ENCODE peak calls at places on chromosomes 12 and 14, in four cellular contexts. One of them, this sample, is unnamed.

GRCh38 chr12:49609059-49609874 is 3.8 kb upstream of the FAM186B start:
- DNase-seq in K562: no peak
- DNase-seq in GM12878: no peak
- DNase-seq in HepG2: no peak
- DNase-seq in this sample: no peak

GRCh38 chr12:129959889-129960288 is 56.1 kb upstream of the TMEM132D start:
- DNase-seq in GM12878: no peak
- DNase-seq in HepG2: no peak
- DNase-seq in K562: no peak
- DNase-seq in this sample: no peak

GRCh38 chr12:46343122-46343852 is 29.3 kb downstream of the SLC38A2 start:
- DNase-seq in HepG2: no peak
- DNase-seq in GM12878: no peak
- DNase-seq in K562: no peak
- DNase-seq in this sample: no peak

GRCh38 chr14:99125113-99125512 is 146.9 kb downstream of the BCL11B start:
- DNase-seq in K562: no peak
- DNase-seq in HepG2: no peak
- DNase-seq in GM12878: no peak
- DNase-seq in this sample: no peak

GRCh38 chr12:110345176-110345651 is 58.3 kb downstream of the ANAPC7 start:
- DNase-seq in HepG2: peak; percentile 97
- DNase-seq in GM12878: no peak
- DNase-seq in K562: no peak
- DNase-seq in this sample: no peak

GRCh38 chr12:116937640-116938039 is 26.9 kb downstream of the FBXW8 start:
- DNase-seq in GM12878: no peak
- DNase-seq in K562: no peak
- DNase-seq in HepG2: no peak
- DNase-seq in this sample: no peak

GRCh38 chr14:54317396-54317795 is 79.4 kb upstream of the CDKN3 start:
- DNase-seq in GM12878: no peak
- DNase-seq in K562: no peak
- DNase-seq in HepG2: no peak
- DNase-seq in this sample: no peak

GRCh38 chr12:115473257-115473956 is 789.4 kb upstream of the TBX3 start:
- DNase-seq in GM12878: no peak
- DNase-seq in HepG2: no peak
- DNase-seq in K562: no peak
- DNase-seq in this sample: no peak

GRCh38 chr12:59834659-59835474 is 239.0 kb downstream of the SLC16A7 start:
- DNase-seq in GM12878: no peak
- DNase-seq in K562: peak; percentile 1
- DNase-seq in HepG2: peak; percentile 5
- DNase-seq in this sample: peak; percentile 6

GRCh38 chr12:106871477-106871876 is 84.2 kb upstream of the TMEM263 start:
- DNase-seq in HepG2: no peak
- DNase-seq in GM12878: no peak
- DNase-seq in K562: no peak
- DNase-seq in this sample: no peak

GRCh38 chr12:127548123-127548553 is 718.8 kb upstream of the TMEM132C start:
- DNase-seq in HepG2: no peak
- DNase-seq in GM12878: no peak
- DNase-seq in K562: no peak
- DNase-seq in this sample: no peak

GRCh38 chr12:56299308-56299852 is 750 bp downstream of the CS start:
- DNase-seq in GM12878: no peak
- DNase-seq in K562: peak; percentile 58
- DNase-seq in HepG2: no peak
- DNase-seq in this sample: no peak

GRCh38 chr12:25058619-25059018 is 109.7 kb upstream of the BCAT1 start:
- DNase-seq in GM12878: peak; percentile 58
- DNase-seq in K562: no peak
- DNase-seq in HepG2: no peak
- DNase-seq in this sample: no peak

GRCh38 chr12:117571321-117571720 is 209.9 kb upstream of the NOS1 start:
- DNase-seq in GM12878: no peak
- DNase-seq in HepG2: no peak
- DNase-seq in K562: no peak
- DNase-seq in this sample: no peak

GRCh38 chr14:68784995-68785816 is 7.7 kb downstream of the ZFP36L1 start:
- DNase-seq in GM12878: no peak
- DNase-seq in HepG2: no peak
- DNase-seq in K562: no peak
- DNase-seq in this sample: no peak
- TF ChIP-seq BHLHE40 in GM12878: no peak
- TF ChIP-seq BHLHE40 in HepG2: no peak
- TF ChIP-seq BHLHE40 in K562: no peak
- TF ChIP-seq BHLHE40 in this sample: no peak

DNA sequence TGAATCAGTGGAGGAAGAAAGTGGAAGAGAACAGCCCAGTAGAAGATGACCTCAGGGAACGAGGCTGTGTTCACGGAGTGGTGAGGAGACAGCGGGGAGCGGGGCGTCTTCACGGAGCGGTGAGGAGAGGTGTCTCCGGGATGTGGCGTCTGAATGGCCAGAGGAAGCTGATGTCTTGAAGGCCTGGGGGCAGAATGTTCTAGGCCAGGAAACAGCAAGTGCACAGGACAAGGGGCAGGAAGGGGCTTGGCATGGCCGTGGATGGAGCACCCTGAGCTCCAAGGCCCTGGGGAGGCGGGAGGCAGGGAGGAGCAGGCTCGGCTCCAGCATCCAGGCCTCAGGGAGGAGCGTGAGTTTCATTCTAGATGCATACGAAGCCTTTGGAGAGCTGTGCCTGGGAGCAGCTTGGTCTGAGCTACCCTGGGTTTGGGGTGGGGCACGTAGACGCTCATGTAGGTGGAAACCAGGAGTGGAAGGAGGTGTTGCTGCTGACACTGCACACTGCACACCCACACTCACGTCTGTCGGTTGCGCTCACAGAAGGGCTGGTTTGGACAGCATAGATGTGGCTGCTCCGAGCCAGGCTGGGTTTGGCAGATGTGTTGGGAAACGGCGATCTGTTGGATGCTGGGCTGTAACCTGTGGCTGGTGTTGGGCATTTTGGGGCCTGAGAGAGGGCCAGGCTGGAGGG is 131.6 kb downstream of the ADGRD1 start:
- DNase-seq in K562: no peak
- DNase-seq in GM12878: no peak
- DNase-seq in HepG2: no peak
- DNase-seq in this sample: no peak
- TF ChIP-seq SP1 in K562: no peak
- TF ChIP-seq SP1 in GM12878: no peak
- TF ChIP-seq SP1 in HepG2: no peak
- TF ChIP-seq SP1 in this sample: no peak

GRCh38 chr12:41967668-41968649 is 176.7 kb downstream of the GXYLT1 start:
- DNase-seq in K562: no peak
- DNase-seq in GM12878: no peak
- DNase-seq in HepG2: no peak
- DNase-seq in this sample: peak; percentile 60
- TF ChIP-seq TARDBP in K562: no peak
- TF ChIP-seq TARDBP in GM12878: no peak
- TF ChIP-seq TARDBP in HepG2: no peak
- TF ChIP-seq TARDBP in this sample: no peak

GRCh38 chr12:91562476-91562875 is 379.9 kb upstream of the DCN start:
- DNase-seq in K562: no peak
- DNase-seq in HepG2: no peak
- DNase-seq in GM12878: no peak
- DNase-seq in this sample: no peak
- TF ChIP-seq BHLHE40 in K562: no peak
- TF ChIP-seq BHLHE40 in HepG2: no peak
- TF ChIP-seq BHLHE40 in GM12878: no peak
- TF ChIP-seq BHLHE40 in this sample: no peak